ENCODE peak calls at places on chromosomes 1 and 21, in six cellular contexts. K is PC-9, O is heart left ventricle, P is astrocyte, M is cardiac muscle cell, S is aorta. H is an unnamed sample.

GRCh38 chr1:84095308-84095707 is 48.8 kb upstream of the PRKACB start:
- DNase-seq in O (no peak), K (no peak), S (no peak), M (no peak), P (no peak), H (no peak)

GRCh38 chr1:113659010-113659409 is 100.3 kb downstream of the PHTF1 start:
- DNase-seq in P (peak), O (no peak), K (no peak), S (no peak), M (peak), H (no peak)

GRCh38 chr1:155128755-155129473 is 1.2 kb downstream of the EFNA1 start:
- DNase-seq in P (no peak), M (peak), K (peak), O (no peak), S (no peak), H (no peak)

GRCh38 chr1:236018885-236019453 is 45.9 kb downstream of the NID1 start:
- DNase-seq in S (peak), M (peak), K (no peak), P (no peak), O (peak), H (no peak)

GRCh38 chr1:87473203-87473661 is 144.6 kb downstream of the LMO4 start:
- DNase-seq in K (peak), S (no peak), O (no peak), P (peak), M (no peak), H (no peak)

GRCh38 chr1:33140153-33141149 is 41.4 kb downstream of the TRIM62 start:
- DNase-seq in M (peak), K (no peak), S (no peak), P (no peak), O (no peak), H (no peak)

GRCh38 chr1:162822391-162823200 is 32.1 kb downstream of the HSD17B7 start:
- DNase-seq in S (peak), O (peak), M (no peak), K (no peak), P (no peak), H (no peak)

GRCh38 chr1:40606160-40606559 is 59.3 kb downstream of the RIMS3 start:
- DNase-seq in M (no peak), K (no peak), P (no peak), S (no peak), O (no peak), H (no peak)

GRCh38 chr1:86018311-86018923 is 138.2 kb downstream of the COL24A1 start:
- DNase-seq in O (no peak), M (peak), S (no peak), K (no peak), P (no peak), H (no peak)

GRCh38 chr1:69982992-69983391 is 222.4 kb downstream of the LRRC40 start:
- DNase-seq in O (no peak), K (no peak), S (no peak), M (peak), P (peak), H (no peak)

GRCh38 chr1:205817988-205818387 is 5.0 kb upstream of the SLC41A1 start:
- DNase-seq in O (no peak), M (no peak), S (no peak), P (no peak), K (no peak), H (no peak)

DNA sequence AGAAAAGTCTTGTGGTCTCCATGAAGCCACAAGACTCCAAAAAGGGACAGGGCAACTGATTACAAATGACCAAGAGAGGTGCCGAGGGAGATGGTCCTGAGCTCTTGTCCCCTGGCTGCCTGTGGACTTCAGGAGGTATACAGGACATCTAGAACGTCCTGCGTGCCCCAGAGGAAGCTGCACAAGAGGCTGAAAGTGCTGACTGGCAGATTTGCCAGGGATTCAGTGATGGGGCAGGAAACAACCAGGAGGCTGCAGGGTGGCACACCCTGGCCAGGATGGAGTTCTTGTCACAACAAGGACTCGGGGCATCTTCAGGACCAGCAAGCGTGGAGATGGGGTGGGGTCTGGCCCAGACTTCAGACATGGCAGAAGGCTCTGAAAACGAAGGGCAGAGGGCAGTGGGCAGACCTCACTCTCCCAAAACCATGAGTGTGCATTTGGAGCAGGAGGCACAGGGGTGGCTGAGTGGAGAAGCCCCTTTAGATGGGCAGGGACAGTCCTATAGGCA is 13.4 kb upstream of the PKP1 start:
- DNase-seq in K (no peak), M (no peak), O (no peak), S (peak), P (no peak), H (no peak)
- H3K27ac ChIP-seq in K (no peak), M (no peak), O (no peak), S (no peak), P (no peak), H (no peak)

GRCh38 chr1:44031900-44032817 is 897 bp upstream of the SLC6A9 start:
- DNase-seq in P (no peak), M (no peak), O (no peak), S (no peak), K (peak), H (no peak)
- H3K27ac ChIP-seq in P (no peak), M (peak), O (no peak), S (peak), K (peak), H (peak)

DNA sequence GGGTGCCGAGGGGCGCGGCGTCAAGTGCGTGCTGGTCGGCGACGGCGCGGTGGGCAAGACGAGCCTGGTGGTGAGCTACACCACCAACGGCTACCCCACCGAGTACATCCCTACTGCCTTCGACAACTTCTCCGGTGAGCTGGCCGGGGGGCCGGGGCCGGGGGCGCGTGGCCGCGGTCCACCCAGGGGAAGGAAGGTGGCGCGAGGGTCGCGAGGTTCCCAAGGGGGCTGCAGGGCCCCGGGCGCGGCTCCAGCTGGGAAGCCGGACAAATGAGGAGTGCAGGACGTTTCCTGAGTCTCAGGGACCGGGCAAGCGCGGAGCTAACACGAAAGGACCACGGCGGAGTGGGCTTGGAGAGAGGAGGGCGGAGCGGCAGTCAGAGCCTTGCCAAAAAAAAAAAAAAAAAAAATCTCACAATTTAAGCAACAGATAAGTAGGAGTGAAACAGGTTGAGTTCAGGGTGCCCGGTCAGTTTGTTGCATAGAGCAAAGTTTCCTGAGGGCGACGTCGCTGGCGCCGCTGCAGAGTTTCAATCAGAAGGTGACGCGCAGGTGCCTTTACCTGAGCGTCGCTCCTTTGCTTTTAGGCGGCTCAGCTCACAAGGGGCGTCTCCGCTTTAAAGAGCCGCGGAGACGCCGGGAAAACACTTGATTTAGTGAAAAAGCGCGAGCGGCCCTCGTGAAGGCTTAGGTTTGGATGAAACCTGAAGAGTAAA is 750 bp downstream of the RHOU start:
- DNase-seq in O (peak), M (peak), S (peak), K (no peak), P (no peak), H (no peak)
- H3K27ac ChIP-seq in O (peak), M (no peak), S (peak), K (no peak), P (no peak), H (no peak)

GRCh38 chr1:108188801-108189200 is 11.3 kb downstream of the SLC25A24 start:
- DNase-seq in O (no peak), M (no peak), K (no peak), P (no peak), S (no peak), H (no peak)

GRCh38 chr1:108182854-108183253 is 17.3 kb downstream of the SLC25A24 start:
- DNase-seq in S (no peak), P (no peak), K (no peak), M (no peak), O (no peak), H (no peak)

GRCh38 chr1:108183301-108183700 is 16.8 kb downstream of the SLC25A24 start:
- DNase-seq in P (no peak), O (no peak), K (no peak), M (no peak), S (no peak), H (no peak)
- H3K27ac ChIP-seq in P (no peak), O (no peak), K (no peak), M (no peak), S (no peak), H (no peak)

GRCh38 chr21:38898422-38899098 is 92.8 kb downstream of the ETS2 start:
- DNase-seq in S (no peak), M (no peak), P (no peak), K (no peak), O (no peak), H (no peak)
- H3K27ac ChIP-seq in S (no peak), M (no peak), P (no peak), K (no peak), O (no peak), H (no peak)

H was measured in SK-N-MC.